ENCODE peak calls at places on chromosome 7, in eight cellular contexts. One of them, this sample, is unnamed.

GRCh38 chr7:25752967-25753791 is 398.8 kb upstream of the NFE2L3 start:
- DNase-seq in left lung: no peak
- DNase-seq in HCT116: no peak
- DNase-seq in uterus: no peak
- DNase-seq in sigmoid colon: no peak
- DNase-seq in spleen: no peak
- DNase-seq in heart right ventricle: no peak
- DNase-seq in upper lobe of right lung: no peak
- DNase-seq in this sample: no peak

GRCh38 chr7:135597926-135598305 is 40.2 kb downstream of the NUP205 start:
- DNase-seq in HCT116: no peak
- DNase-seq in upper lobe of right lung: no peak
- DNase-seq in spleen: no peak
- DNase-seq in heart right ventricle: no peak
- DNase-seq in sigmoid colon: no peak
- DNase-seq in left lung: no peak
- DNase-seq in uterus: no peak
- DNase-seq in this sample: peak; percentile 51

GRCh38 chr7:44757739-44758138 is 9.1 kb downstream of the ZMIZ2 start:
- DNase-seq in left lung: no peak
- DNase-seq in HCT116: no peak
- DNase-seq in upper lobe of right lung: no peak
- DNase-seq in sigmoid colon: no peak
- DNase-seq in heart right ventricle: no peak
- DNase-seq in uterus: no peak
- DNase-seq in spleen: peak; percentile 44
- DNase-seq in this sample: no peak

GRCh38 chr7:83142365-83142764 is 20.3 kb downstream of the PCLO start:
- DNase-seq in heart right ventricle: no peak
- DNase-seq in upper lobe of right lung: no peak
- DNase-seq in left lung: no peak
- DNase-seq in uterus: no peak
- DNase-seq in sigmoid colon: no peak
- DNase-seq in spleen: no peak
- DNase-seq in HCT116: no peak
- DNase-seq in this sample: no peak

GRCh38 chr7:92425311-92425947 is 21.9 kb upstream of the GATAD1 start:
- DNase-seq in spleen: no peak
- DNase-seq in heart right ventricle: no peak
- DNase-seq in HCT116: no peak
- DNase-seq in upper lobe of right lung: no peak
- DNase-seq in left lung: no peak
- DNase-seq in sigmoid colon: no peak
- DNase-seq in uterus: no peak
- DNase-seq in this sample: peak; percentile 45

GRCh38 chr7:114534957-114535356 is 120.3 kb downstream of the FOXP2 start:
- DNase-seq in heart right ventricle: no peak
- DNase-seq in upper lobe of right lung: no peak
- DNase-seq in left lung: no peak
- DNase-seq in uterus: no peak
- DNase-seq in sigmoid colon: no peak
- DNase-seq in spleen: no peak
- DNase-seq in HCT116: no peak
- DNase-seq in this sample: no peak

GRCh38 chr7:85474234-85474633 is 287.4 kb upstream of the SEMA3D start:
- DNase-seq in sigmoid colon: no peak
- DNase-seq in HCT116: no peak
- DNase-seq in left lung: no peak
- DNase-seq in uterus: no peak
- DNase-seq in upper lobe of right lung: no peak
- DNase-seq in heart right ventricle: no peak
- DNase-seq in spleen: no peak
- DNase-seq in this sample: no peak

GRCh38 chr7:74272305-74273038 is 16.7 kb upstream of the CLIP2 start:
- DNase-seq in HCT116: no peak
- DNase-seq in left lung: peak; percentile 89
- DNase-seq in uterus: peak; percentile 53
- DNase-seq in spleen: peak; percentile 90
- DNase-seq in heart right ventricle: peak; percentile 77
- DNase-seq in sigmoid colon: peak; percentile 90
- DNase-seq in upper lobe of right lung: peak; percentile 88
- DNase-seq in this sample: no peak

GRCh38 chr7:22329816-22330524 is 27.0 kb downstream of the RAPGEF5 start:
- DNase-seq in spleen: no peak
- DNase-seq in sigmoid colon: no peak
- DNase-seq in HCT116: no peak
- DNase-seq in upper lobe of right lung: no peak
- DNase-seq in left lung: no peak
- DNase-seq in heart right ventricle: no peak
- DNase-seq in uterus: no peak
- DNase-seq in this sample: no peak

GRCh38 chr7:47525066-47525623 is 56.8 kb downstream of the TNS3 start:
- DNase-seq in HCT116: no peak
- DNase-seq in spleen: peak; percentile 56
- DNase-seq in heart right ventricle: no peak
- DNase-seq in upper lobe of right lung: peak; percentile 20
- DNase-seq in uterus: no peak
- DNase-seq in left lung: no peak
- DNase-seq in sigmoid colon: no peak
- DNase-seq in this sample: no peak

GRCh38 chr7:45978010-45978681 is 57.1 kb upstream of the IGFBP3 start:
- DNase-seq in sigmoid colon: no peak
- DNase-seq in spleen: no peak
- DNase-seq in HCT116: peak; percentile 95
- DNase-seq in left lung: no peak
- DNase-seq in heart right ventricle: no peak
- DNase-seq in uterus: peak; percentile 39
- DNase-seq in upper lobe of right lung: no peak
- DNase-seq in this sample: peak; percentile 32

GRCh38 chr7:117010375-117011133 is 57.3 kb downstream of the ST7 start:
- DNase-seq in spleen: no peak
- DNase-seq in uterus: no peak
- DNase-seq in left lung: no peak
- DNase-seq in HCT116: no peak
- DNase-seq in sigmoid colon: no peak
- DNase-seq in upper lobe of right lung: no peak
- DNase-seq in heart right ventricle: no peak
- DNase-seq in this sample: no peak

GRCh38 chr7:41629711-41630111 is 73.2 kb downstream of the INHBA start:
- DNase-seq in spleen: no peak
- DNase-seq in uterus: no peak
- DNase-seq in heart right ventricle: no peak
- DNase-seq in left lung: no peak
- DNase-seq in sigmoid colon: no peak
- DNase-seq in upper lobe of right lung: no peak
- DNase-seq in HCT116: no peak
- DNase-seq in this sample: no peak

GRCh38 chr7:20330176-20330796 is 414 bp upstream of the ITGB8 start:
- DNase-seq in HCT116: no peak
- DNase-seq in heart right ventricle: peak; percentile 78
- DNase-seq in upper lobe of right lung: peak; percentile 94
- DNase-seq in sigmoid colon: peak; percentile 93
- DNase-seq in left lung: peak; percentile 92
- DNase-seq in uterus: peak; percentile 91
- DNase-seq in spleen: peak; percentile 88
- DNase-seq in this sample: peak; percentile 39

GRCh38 chr7:51154201-51154600 is 162.4 kb downstream of the COBL start:
- DNase-seq in HCT116: no peak
- DNase-seq in uterus: no peak
- DNase-seq in spleen: no peak
- DNase-seq in sigmoid colon: no peak
- DNase-seq in upper lobe of right lung: no peak
- DNase-seq in heart right ventricle: no peak
- DNase-seq in left lung: no peak
- DNase-seq in this sample: peak; percentile 87

GRCh38 chr7:117480978-117481377 is 1.2 kb downstream of the CFTR start:
- DNase-seq in spleen: no peak
- DNase-seq in sigmoid colon: no peak
- DNase-seq in left lung: no peak
- DNase-seq in uterus: no peak
- DNase-seq in heart right ventricle: no peak
- DNase-seq in HCT116: no peak
- DNase-seq in upper lobe of right lung: no peak
- DNase-seq in this sample: no peak

GRCh38 chr7:19375986-19376385 is 230.8 kb upstream of the FERD3L start:
- DNase-seq in sigmoid colon: no peak
- DNase-seq in uterus: no peak
- DNase-seq in spleen: no peak
- DNase-seq in heart right ventricle: no peak
- DNase-seq in left lung: no peak
- DNase-seq in HCT116: no peak
- DNase-seq in upper lobe of right lung: no peak
- DNase-seq in this sample: no peak

GRCh38 chr7:45921699-45922519 is 837 bp upstream of the IGFBP3 start:
- DNase-seq in left lung: no peak
- DNase-seq in upper lobe of right lung: no peak
- DNase-seq in sigmoid colon: no peak
- DNase-seq in spleen: no peak
- DNase-seq in uterus: peak; percentile 77
- DNase-seq in HCT116: peak; percentile 44
- DNase-seq in heart right ventricle: peak; percentile 57
- DNase-seq in this sample: peak; percentile 56

GRCh38 chr7:80135306-80136104 is 874 bp downstream of the GNAI1 start:
- DNase-seq in heart right ventricle: no peak
- DNase-seq in left lung: no peak
- DNase-seq in upper lobe of right lung: no peak
- DNase-seq in uterus: peak; percentile 20
- DNase-seq in HCT116: no peak
- DNase-seq in spleen: no peak
- DNase-seq in sigmoid colon: no peak
- DNase-seq in this sample: peak; percentile 46

GRCh38 chr7:112745635-112746034 is 44.6 kb downstream of the TMEM168 start:
- DNase-seq in spleen: no peak
- DNase-seq in sigmoid colon: no peak
- DNase-seq in heart right ventricle: no peak
- DNase-seq in uterus: no peak
- DNase-seq in HCT116: no peak
- DNase-seq in left lung: no peak
- DNase-seq in upper lobe of right lung: no peak
- DNase-seq in this sample: no peak

GRCh38 chr7:155166673-155167370 is 96.7 kb downstream of the HTR5A start:
- DNase-seq in uterus: peak; percentile 66
- DNase-seq in HCT116: peak; percentile 72
- DNase-seq in heart right ventricle: no peak
- DNase-seq in spleen: no peak
- DNase-seq in upper lobe of right lung: no peak
- DNase-seq in left lung: no peak
- DNase-seq in sigmoid colon: peak; percentile 86
- DNase-seq in this sample: no peak

DNA sequence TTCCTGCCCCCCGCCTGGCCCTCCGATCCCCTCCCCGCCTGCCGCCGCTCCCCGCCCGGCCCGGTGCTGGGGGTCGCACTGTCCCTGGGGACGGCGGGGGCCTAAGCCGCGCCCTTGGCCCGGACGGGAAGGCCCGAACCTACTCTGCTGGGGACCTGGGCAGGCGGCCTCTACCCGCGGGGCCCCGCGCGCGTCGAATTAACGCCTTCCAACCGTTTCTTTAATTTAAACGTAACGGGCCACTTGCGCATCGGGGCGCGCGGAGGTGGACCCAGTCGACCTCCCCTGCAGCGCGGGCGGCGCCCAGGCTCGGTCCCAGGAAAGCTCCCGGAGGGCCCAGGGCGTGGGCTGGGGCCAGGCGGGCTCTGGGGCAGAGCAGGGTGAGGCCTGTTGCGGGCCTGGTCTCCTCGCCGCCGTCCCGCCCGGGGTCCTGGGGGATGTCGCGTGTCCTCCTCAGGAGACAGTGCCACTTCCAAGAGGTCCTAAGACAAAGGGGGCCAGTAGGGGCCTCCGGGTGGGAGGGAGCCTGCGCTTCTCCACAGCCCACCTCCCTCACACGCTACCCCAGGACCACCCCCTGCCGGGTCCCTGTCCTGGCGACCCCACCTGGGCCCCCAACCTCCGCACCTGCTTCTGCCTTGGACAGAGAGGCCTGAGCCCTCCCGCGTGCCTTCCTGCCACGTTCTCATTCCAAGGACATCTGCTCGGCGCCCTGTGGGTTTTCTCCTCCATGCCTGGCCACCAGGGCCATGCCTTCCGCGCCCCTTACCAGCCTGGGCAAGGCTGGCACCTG is 658 bp upstream of the PTPRN2 start:
- DNase-seq in sigmoid colon: peak; percentile 57
- DNase-seq in HCT116: no peak
- DNase-seq in heart right ventricle: no peak
- DNase-seq in left lung: no peak
- DNase-seq in spleen: no peak
- DNase-seq in uterus: no peak
- DNase-seq in upper lobe of right lung: peak; percentile 66
- DNase-seq in this sample: no peak
- H3K4me3 ChIP-seq in sigmoid colon: no peak overlapping the region
- H3K4me3 ChIP-seq in HCT116: no peak overlapping the region
- H3K4me3 ChIP-seq in heart right ventricle: peak overlapping the region; percentile 31
- H3K4me3 ChIP-seq in left lung: peak overlapping the region; percentile 28
- H3K4me3 ChIP-seq in spleen: peak overlapping the region; percentile 40
- H3K4me3 ChIP-seq in uterus: peak overlapping the region; percentile 32
- H3K4me3 ChIP-seq in upper lobe of right lung: peak overlapping the region; percentile 32
- H3K4me3 ChIP-seq in this sample: peak overlapping the region; percentile 54

GRCh38 chr7:122143751-122144711 is at the start of gene AASS:
- DNase-seq in left lung: peak; percentile 93
- DNase-seq in upper lobe of right lung: peak; percentile 97
- DNase-seq in uterus: peak; percentile 99
- DNase-seq in spleen: peak; percentile 95
- DNase-seq in sigmoid colon: peak; percentile 100
- DNase-seq in HCT116: peak; percentile 80
- DNase-seq in heart right ventricle: peak; percentile 98
- DNase-seq in this sample: peak; percentile 71
- H3K27ac ChIP-seq in left lung: peak within 1 kb of the TSS; percentile 93
- H3K27ac ChIP-seq in upper lobe of right lung: peak within 1 kb of the TSS; percentile 98
- H3K27ac ChIP-seq in uterus: peak within 1 kb of the TSS; percentile 95
- H3K27ac ChIP-seq in spleen: peak within 1 kb of the TSS; percentile 84
- H3K27ac ChIP-seq in sigmoid colon: peak within 1 kb of the TSS; percentile 98
- H3K27ac ChIP-seq in HCT116: no peak within 1 kb of the TSS
- H3K27ac ChIP-seq in heart right ventricle: peak within 1 kb of the TSS; percentile 96
- H3K27ac ChIP-seq in this sample: peak within 1 kb of the TSS; percentile 78

GRCh38 chr7:128869138-128869943 is 6.7 kb downstream of the ATP6V1F start:
- DNase-seq in HCT116: no peak
- DNase-seq in uterus: no peak
- DNase-seq in left lung: peak; percentile 89
- DNase-seq in spleen: peak; percentile 86
- DNase-seq in upper lobe of right lung: peak; percentile 83
- DNase-seq in sigmoid colon: peak; percentile 84
- DNase-seq in heart right ventricle: peak; percentile 62
- DNase-seq in this sample: peak; percentile 67
- TF ChIP-seq CTCF in HCT116: no peak
- TF ChIP-seq CTCF in uterus: peak; percentile 49
- TF ChIP-seq CTCF in left lung: peak; percentile 10
- TF ChIP-seq CTCF in spleen: peak; percentile 17
- TF ChIP-seq CTCF in upper lobe of right lung: no peak
- TF ChIP-seq CTCF in sigmoid colon: peak; percentile 17
- TF ChIP-seq CTCF in heart right ventricle: no peak
- TF ChIP-seq CTCF in this sample: peak; percentile 5

DNA sequence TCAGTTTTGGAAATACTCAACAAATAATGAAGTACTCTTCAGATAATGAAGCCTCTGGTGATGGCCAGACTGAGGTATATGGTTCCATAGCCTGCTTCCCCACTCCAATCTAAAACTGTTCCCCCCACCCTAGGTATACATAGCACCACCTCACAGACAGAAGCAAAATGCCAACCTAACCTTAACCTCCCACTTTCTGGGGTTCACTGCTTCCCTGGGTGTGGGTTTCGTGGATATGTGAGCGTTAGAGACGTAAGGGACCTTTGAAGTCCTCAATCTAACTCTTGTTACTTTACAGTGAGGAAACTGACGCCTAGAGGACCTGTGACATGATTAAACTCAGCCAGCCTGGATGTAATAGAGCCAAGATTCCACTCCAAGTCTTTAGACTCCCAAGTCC is 1.4 kb downstream of the RHBDD2 start:
- DNase-seq in sigmoid colon: no peak
- DNase-seq in left lung: no peak
- DNase-seq in spleen: no peak
- DNase-seq in HCT116: no peak
- DNase-seq in heart right ventricle: no peak
- DNase-seq in upper lobe of right lung: no peak
- DNase-seq in uterus: no peak
- DNase-seq in this sample: no peak
- H3K4me3 ChIP-seq in sigmoid colon: no peak overlapping the region
- H3K4me3 ChIP-seq in left lung: peak overlapping the region; percentile 99
- H3K4me3 ChIP-seq in spleen: no peak overlapping the region
- H3K4me3 ChIP-seq in HCT116: peak overlapping the region; percentile 94
- H3K4me3 ChIP-seq in heart right ventricle: peak overlapping the region; percentile 83
- H3K4me3 ChIP-seq in upper lobe of right lung: peak overlapping the region; percentile 99
- H3K4me3 ChIP-seq in uterus: peak overlapping the region; percentile 92
- H3K4me3 ChIP-seq in this sample: peak overlapping the region; percentile 91

This sample was measured in dorsolateral prefrontal cortex.